ENCODE peak calls at places on chromosome 14, in ten cellular contexts. N is iPS DF 19.7; W is heart left ventricle; V is adrenal gland; Q is naive B cell; F is central memory CD4-positive, alpha-beta T cell; H is sigmoid colon; I is PC-3; B is choroid plexus epithelial cell; K is EH. U is an unnamed sample.

GRCh38 chr14:33393155-33393894 is 454.6 kb downstream of the NPAS3 start:
- DNase-seq in N (no peak), W (no peak), V (no peak), Q (no peak), F (no peak), H (no peak), I (peak; percentile 54), B (peak; percentile 65), K (no peak), U (no peak)

GRCh38 chr14:63652406-63652805 is 10.7 kb upstream of the WDR89 start:
- DNase-seq in N (no peak), W (no peak), V (no peak), Q (no peak), F (no peak), H (no peak), I (no peak), B (no peak), K (no peak), U (no peak)

GRCh38 chr14:24889843-24890242 is 160.1 kb downstream of the STXBP6 start:
- DNase-seq in N (no peak), W (no peak), V (no peak), Q (no peak), F (no peak), H (no peak), I (no peak), B (no peak), K (peak; percentile 48), U (peak; percentile 61)

GRCh38 chr14:56795284-56795622 is 15.0 kb downstream of the OTX2 start:
- DNase-seq in N (no peak), W (no peak), V (no peak), Q (no peak), F (no peak), H (no peak), I (no peak), B (no peak), K (no peak), U (no peak)

GRCh38 chr14:91418387-91419043 is 895 bp upstream of the CCDC88C start:
- DNase-seq in N (no peak), W (peak; percentile 48), V (peak; percentile 56), Q (peak; percentile 80), F (peak; percentile 81), H (no peak), I (peak; percentile 72), B (peak; percentile 51), K (peak; percentile 39), U (no peak)

GRCh38 chr14:21075719-21076437 is 5.8 kb downstream of the ARHGEF40 start:
- DNase-seq in N (no peak), W (no peak), V (no peak), Q (no peak), F (no peak), H (no peak), I (no peak), B (no peak), K (no peak), U (no peak)

GRCh38 chr14:31244626-31245025 is 37.0 kb upstream of the HECTD1 start:
- DNase-seq in N (no peak), W (no peak), V (no peak), Q (no peak), F (no peak), H (no peak), I (no peak), B (no peak), K (no peak), U (no peak)

GRCh38 chr14:105700622-105701288 is 174.4 kb downstream of the TMEM121 start:
- DNase-seq in N (no peak), W (no peak), V (no peak), Q (peak; percentile 48), F (no peak), H (peak; percentile 40), I (peak; percentile 40), B (no peak), K (no peak), U (no peak)

GRCh38 chr14:51087024-51087423 is 7.9 kb downstream of the TRIM9 start:
- DNase-seq in N (no peak), W (no peak), V (no peak), Q (no peak), F (no peak), H (peak; percentile 65), I (peak; percentile 91), B (no peak), K (no peak), U (no peak)

GRCh38 chr14:105748204-105748578 is 221.8 kb downstream of the TMEM121 start:
- DNase-seq in N (no peak), W (peak; percentile 22), V (peak; percentile 20), Q (no peak), F (no peak), H (no peak), I (peak; percentile 55), B (no peak), K (no peak), U (no peak)

GRCh38 chr14:105192866-105193731 is 12.0 kb upstream of the NUDT14 start:
- DNase-seq in N (no peak), W (peak; percentile 68), V (no peak), Q (no peak), F (no peak), H (no peak), I (no peak), B (no peak), K (peak; percentile 35), U (peak; percentile 28)

GRCh38 chr14:44640416-44640815 is 133.3 kb upstream of the FSCB start:
- DNase-seq in N (no peak), W (no peak), V (no peak), Q (no peak), F (no peak), H (no peak), I (no peak), B (no peak), K (no peak), U (no peak)

GRCh38 chr14:23537351-23538048 is 14.1 kb downstream of the ZFHX2 start:
- DNase-seq in N (peak; percentile 98), W (no peak), V (no peak), Q (no peak), F (no peak), H (no peak), I (no peak), B (no peak), K (peak; percentile 29), U (no peak)

GRCh38 chr14:58716706-58717105 is 78.9 kb downstream of the DACT1 start:
- DNase-seq in N (no peak), W (no peak), V (no peak), Q (no peak), F (no peak), H (no peak), I (peak; percentile 42), B (peak; percentile 45), K (peak; percentile 48), U (no peak)

GRCh38 chr14:99753225-99754140 is 39.7 kb upstream of the EML1 start:
- DNase-seq in N (no peak), W (no peak), V (no peak), Q (no peak), F (no peak), H (no peak), I (no peak), B (no peak), K (no peak), U (no peak)

GRCh38 chr14:22283000-22283399 is 306.0 kb downstream of the DAD1 start:
- DNase-seq in N (no peak), W (no peak), V (no peak), Q (no peak), F (no peak), H (no peak), I (peak; percentile 50), B (no peak), K (no peak), U (no peak)

GRCh38 chr14:94685166-94685581 is 73.0 kb downstream of the SERPINA3 start:
- DNase-seq in N (no peak), W (no peak), V (no peak), Q (no peak), F (no peak), H (peak; percentile 48), I (no peak), B (no peak), K (no peak), U (no peak)

GRCh38 chr14:31127690-31128089 is 79.9 kb downstream of the HECTD1 start:
- DNase-seq in N (no peak), W (no peak), V (no peak), Q (no peak), F (peak; percentile 89), H (no peak), I (no peak), B (peak; percentile 13), K (peak; percentile 7), U (no peak)

GRCh38 chr14:58430156-58430555 is 2.6 kb downstream of the KIAA0586 start:
- DNase-seq in N (no peak), W (no peak), V (no peak), Q (no peak), F (no peak), H (no peak), I (peak; percentile 97), B (peak; percentile 54), K (peak; percentile 25), U (peak; percentile 63)

GRCh38 chr14:92665699-92666110 is 82.7 kb downstream of the LGMN start:
- DNase-seq in N (no peak), W (no peak), V (no peak), Q (peak; percentile 74), F (no peak), H (no peak), I (no peak), B (no peak), K (no peak), U (no peak)

GRCh38 chr14:106308839-106309389 is 782.5 kb downstream of the TMEM121 start:
- DNase-seq in N (peak; percentile 0), W (no peak), V (peak; percentile 32), Q (peak; percentile 63), F (peak; percentile 65), H (no peak), I (no peak), B (peak; percentile 2), K (no peak), U (no peak)

GRCh38 chr14:100729982-100730381 is 3.3 kb downstream of the DLK1 start:
- DNase-seq in N (no peak), W (no peak), V (no peak), Q (no peak), F (no peak), H (no peak), I (no peak), B (no peak), K (peak; percentile 4), U (no peak)

GRCh38 chr14:100104523-100105300 is 39.5 kb downstream of the EVL start:
- DNase-seq in N (no peak), W (no peak), V (no peak), Q (no peak), F (no peak), H (peak; percentile 55), I (peak; percentile 77), B (peak; percentile 79), K (peak; percentile 94), U (peak; percentile 46)

GRCh38 chr14:104723651-104724406 is at the start of gene ADSS1:
- DNase-seq in N (no peak), W (peak; percentile 82), V (peak; percentile 75), Q (peak; percentile 67), F (peak; percentile 55), H (no peak), I (peak; percentile 51), B (peak; percentile 33), K (peak; percentile 64), U (no peak)

GRCh38 chr14:99381688-99382060 is 99.0 kb downstream of the SETD3 start:
- DNase-seq in N (no peak), W (no peak), V (no peak), Q (no peak), F (no peak), H (no peak), I (no peak), B (no peak), K (no peak), U (no peak)

GRCh38 chr14:93311082-93311481 is 21.8 kb downstream of the BTBD7 start:
- DNase-seq in N (no peak), W (no peak), V (no peak), Q (no peak), F (no peak), H (no peak), I (no peak), B (no peak), K (no peak), U (no peak)

GRCh38 chr14:59186316-59186715 is 2.2 kb upstream of the DAAM1 start:
- DNase-seq in N (no peak), W (no peak), V (no peak), Q (no peak), F (no peak), H (no peak), I (no peak), B (no peak), K (no peak), U (no peak)

GRCh38 chr14:68042591-68043210 is 223.1 kb downstream of the RAD51B start:
- DNase-seq in N (no peak), W (no peak), V (no peak), Q (no peak), F (no peak), H (no peak), I (peak; percentile 6), B (peak; percentile 10), K (peak; percentile 9), U (no peak)